ENCODE peak calls at places on chromosomes 16 and 17, in four cellular contexts. U, X, V and Y are unnamed samples.

GRCh38 chr17:3909257-3909656 is 7.0 kb downstream of the P2RX1 start:
- DNase-seq in U (no peak), X (no peak), V (no peak), Y (no peak)

GRCh38 chr16:12362482-12363458 is 386.2 kb downstream of the SNX29 start:
- DNase-seq in U (peak), X (no peak), V (no peak), Y (no peak)

GRCh38 chr16:69150146-69150865 is 17.9 kb downstream of the UTP4 start:
- DNase-seq in U (no peak), X (no peak), V (peak), Y (no peak)

GRCh38 chr16:80580109-80580832 is 39.5 kb downstream of the DYNLRB2 start:
- DNase-seq in U (no peak), X (no peak), V (no peak), Y (no peak)

GRCh38 chr17:58387834-58388233 is 29.5 kb downstream of the RNF43 start:
- DNase-seq in U (no peak), X (no peak), V (no peak), Y (no peak)

GRCh38 chr17:46193626-46194392 is 580 bp upstream of the KANSL1 start:
- DNase-seq in U (peak), X (peak), V (peak), Y (peak)

GRCh38 chr17:80861892-80862291 is 129.7 kb upstream of the CHMP6 start:
- DNase-seq in U (no peak), X (no peak), V (no peak), Y (no peak)

GRCh38 chr16:71846443-71846842 is 667 bp downstream of the ATXN1L start:
- DNase-seq in U (no peak), X (no peak), V (no peak), Y (no peak)

GRCh38 chr17:68533887-68534700 is 21.9 kb downstream of the PRKAR1A start:
- DNase-seq in U (no peak), X (no peak), V (no peak), Y (no peak)

GRCh38 chr17:81842725-81843504 is 8.1 kb upstream of the PPP1R27 start:
- DNase-seq in U (no peak), X (no peak), V (no peak), Y (no peak)

GRCh38 chr17:31510273-31511175 is 119.0 kb downstream of the RAB11FIP4 start:
- DNase-seq in U (peak), X (no peak), V (no peak), Y (no peak)

GRCh38 chr17:16486373-16487250 is 5.4 kb downstream of the LRRC75A start:
- DNase-seq in U (peak), X (no peak), V (peak), Y (no peak)

GRCh38 chr16:88446736-88447135 is 6.3 kb upstream of the ZFPM1 start:
- DNase-seq in U (no peak), X (no peak), V (no peak), Y (no peak)

GRCh38 chr17:74757502-74757901 is 9.1 kb downstream of the NHERF1 start:
- DNase-seq in U (peak), X (no peak), V (no peak), Y (no peak)

GRCh38 chr17:57834146-57834741 is 15.6 kb downstream of the MRPS23 start:
- DNase-seq in U (peak), X (no peak), V (no peak), Y (no peak)

GRCh38 chr17:69175812-69176517 is 34.3 kb upstream of the ABCA6 start:
- DNase-seq in U (no peak), X (no peak), V (no peak), Y (no peak)

GRCh38 chr16:3550851-3551847 is 26.1 kb downstream of the NLRC3 start:
- DNase-seq in U (no peak), X (no peak), V (no peak), Y (no peak)

GRCh38 chr16:1424028-1424427 is 3.5 kb upstream of the UQCC4 start:
- DNase-seq in U (no peak), X (no peak), V (no peak), Y (no peak)

GRCh38 chr16:2296662-2297505 is 29.0 kb upstream of the RNPS1 start:
- DNase-seq in U (no peak), X (no peak), V (no peak), Y (peak)

GRCh38 chr17:35368086-35368824 is 5.2 kb downstream of the SLFN11 start:
- DNase-seq in U (no peak), X (no peak), V (no peak), Y (no peak)

GRCh38 chr17:82679586-82680465 is 18.7 kb downstream of the RAB40B start:
- DNase-seq in U (no peak), X (no peak), V (no peak), Y (no peak)

GRCh38 chr17:83080641-83081560 is 1.5 kb downstream of the METRNL start:
- DNase-seq in U (no peak), X (no peak), V (no peak), Y (no peak)

GRCh38 chr17:81004336-81005015 is 12.8 kb downstream of the CHMP6 start:
- DNase-seq in U (no peak), X (no peak), V (no peak), Y (no peak)

GRCh38 chr16:20401475-20402016 is 3.0 kb downstream of the PDILT start:
- DNase-seq in U (no peak), X (no peak), V (no peak), Y (no peak)